ENCODE peak calls at places on chromosomes 6 and 20, in ten cellular contexts. One of them, this sample, is unnamed.

GRCh38 chr6:32807020-32807580 is 9.7 kb downstream of the HLA-DOB start:
- DNase-seq in H1: no peak
- DNase-seq in HCT116: no peak
- DNase-seq in transverse colon: no peak
- DNase-seq in suprapubic skin: no peak
- DNase-seq in GM23338: peak; percentile 50
- DNase-seq in Panc1: no peak
- DNase-seq in HL-60: no peak
- DNase-seq in HepG2: no peak
- DNase-seq in sigmoid colon: no peak
- DNase-seq in this sample: no peak

GRCh38 chr20:20465259-20465658 is 97.4 kb downstream of the INSM1 start:
- DNase-seq in H1: peak; percentile 64
- DNase-seq in HCT116: no peak
- DNase-seq in transverse colon: no peak
- DNase-seq in suprapubic skin: no peak
- DNase-seq in GM23338: peak; percentile 84
- DNase-seq in Panc1: no peak
- DNase-seq in HL-60: no peak
- DNase-seq in HepG2: no peak
- DNase-seq in sigmoid colon: no peak
- DNase-seq in this sample: no peak

GRCh38 chr20:12058201-12058600 is 140.5 kb downstream of the BTBD3 start:
- DNase-seq in H1: no peak
- DNase-seq in HCT116: no peak
- DNase-seq in transverse colon: no peak
- DNase-seq in suprapubic skin: no peak
- DNase-seq in GM23338: no peak
- DNase-seq in Panc1: no peak
- DNase-seq in HL-60: no peak
- DNase-seq in HepG2: no peak
- DNase-seq in sigmoid colon: no peak
- DNase-seq in this sample: no peak

GRCh38 chr20:37190354-37190753 is 11.0 kb upstream of the MROH8 start:
- DNase-seq in H1: no peak
- DNase-seq in HCT116: no peak
- DNase-seq in transverse colon: no peak
- DNase-seq in suprapubic skin: no peak
- DNase-seq in GM23338: no peak
- DNase-seq in Panc1: no peak
- DNase-seq in HL-60: no peak
- DNase-seq in HepG2: no peak
- DNase-seq in sigmoid colon: no peak
- DNase-seq in this sample: no peak

GRCh38 chr6:127484207-127484858 is 25.1 kb upstream of the KIAA0408 start:
- DNase-seq in H1: no peak
- DNase-seq in HCT116: no peak
- DNase-seq in transverse colon: no peak
- DNase-seq in suprapubic skin: no peak
- DNase-seq in GM23338: no peak
- DNase-seq in Panc1: peak; percentile 24
- DNase-seq in HL-60: no peak
- DNase-seq in HepG2: peak; percentile 73
- DNase-seq in sigmoid colon: no peak
- DNase-seq in this sample: no peak

GRCh38 chr6:33746651-33747100 is at the start of gene IP6K3:
- DNase-seq in H1: no peak
- DNase-seq in HCT116: no peak
- DNase-seq in transverse colon: no peak
- DNase-seq in suprapubic skin: no peak
- DNase-seq in GM23338: no peak
- DNase-seq in Panc1: no peak
- DNase-seq in HL-60: no peak
- DNase-seq in HepG2: no peak
- DNase-seq in sigmoid colon: peak; percentile 86
- DNase-seq in this sample: no peak

GRCh38 chr20:33731693-33732165 is at the start of gene ZNF341:
- DNase-seq in H1: peak; percentile 92
- DNase-seq in HCT116: peak; percentile 39
- DNase-seq in transverse colon: peak; percentile 91
- DNase-seq in suprapubic skin: peak; percentile 89
- DNase-seq in GM23338: peak; percentile 91
- DNase-seq in Panc1: no peak
- DNase-seq in HL-60: no peak
- DNase-seq in HepG2: peak; percentile 90
- DNase-seq in sigmoid colon: peak; percentile 93
- DNase-seq in this sample: peak; percentile 69

GRCh38 chr20:35451295-35451694 is 4.1 kb upstream of the CEP250 start:
- DNase-seq in H1: no peak
- DNase-seq in HCT116: no peak
- DNase-seq in transverse colon: no peak
- DNase-seq in suprapubic skin: no peak
- DNase-seq in GM23338: no peak
- DNase-seq in Panc1: no peak
- DNase-seq in HL-60: no peak
- DNase-seq in HepG2: no peak
- DNase-seq in sigmoid colon: no peak
- DNase-seq in this sample: no peak

GRCh38 chr6:148451690-148452089 is 109.1 kb downstream of the SASH1 start:
- DNase-seq in H1: no peak
- DNase-seq in HCT116: no peak
- DNase-seq in transverse colon: peak; percentile 15
- DNase-seq in suprapubic skin: no peak
- DNase-seq in GM23338: no peak
- DNase-seq in Panc1: no peak
- DNase-seq in HL-60: no peak
- DNase-seq in HepG2: no peak
- DNase-seq in sigmoid colon: no peak
- DNase-seq in this sample: no peak

GRCh38 chr20:46070215-46070910 is 19.4 kb downstream of the NCOA5 start:
- DNase-seq in H1: peak; percentile 28
- DNase-seq in HCT116: no peak
- DNase-seq in transverse colon: no peak
- DNase-seq in suprapubic skin: no peak
- DNase-seq in GM23338: no peak
- DNase-seq in Panc1: no peak
- DNase-seq in HL-60: no peak
- DNase-seq in HepG2: no peak
- DNase-seq in sigmoid colon: no peak
- DNase-seq in this sample: no peak

GRCh38 chr6:139256087-139256486 is 35.7 kb downstream of the TXLNB start:
- DNase-seq in H1: no peak
- DNase-seq in HCT116: no peak
- DNase-seq in transverse colon: no peak
- DNase-seq in suprapubic skin: no peak
- DNase-seq in GM23338: no peak
- DNase-seq in Panc1: no peak
- DNase-seq in HL-60: no peak
- DNase-seq in HepG2: no peak
- DNase-seq in sigmoid colon: no peak
- DNase-seq in this sample: no peak

GRCh38 chr6:76840025-76840745 is 623.1 kb downstream of the HTR1B start:
- DNase-seq in H1: no peak
- DNase-seq in HCT116: no peak
- DNase-seq in transverse colon: no peak
- DNase-seq in suprapubic skin: no peak
- DNase-seq in GM23338: no peak
- DNase-seq in Panc1: no peak
- DNase-seq in HL-60: no peak
- DNase-seq in HepG2: no peak
- DNase-seq in sigmoid colon: no peak
- DNase-seq in this sample: no peak

GRCh38 chr20:17014967-17015366 is 211.9 kb upstream of the PCSK2 start:
- DNase-seq in H1: no peak
- DNase-seq in HCT116: no peak
- DNase-seq in transverse colon: no peak
- DNase-seq in suprapubic skin: no peak
- DNase-seq in GM23338: no peak
- DNase-seq in Panc1: no peak
- DNase-seq in HL-60: no peak
- DNase-seq in HepG2: no peak
- DNase-seq in sigmoid colon: no peak
- DNase-seq in this sample: no peak

GRCh38 chr6:131825946-131826345 is 18.1 kb downstream of the ENPP1 start:
- DNase-seq in H1: no peak
- DNase-seq in HCT116: no peak
- DNase-seq in transverse colon: no peak
- DNase-seq in suprapubic skin: no peak
- DNase-seq in GM23338: no peak
- DNase-seq in Panc1: no peak
- DNase-seq in HL-60: no peak
- DNase-seq in HepG2: peak; percentile 88
- DNase-seq in sigmoid colon: no peak
- DNase-seq in this sample: no peak
- TF ChIP-seq POLR2AphosphoS5 in H1: no peak
- TF ChIP-seq POLR2AphosphoS5 in HCT116: no peak
- TF ChIP-seq POLR2AphosphoS5 in transverse colon: no peak
- TF ChIP-seq POLR2AphosphoS5 in suprapubic skin: no peak
- TF ChIP-seq POLR2AphosphoS5 in GM23338: no peak
- TF ChIP-seq POLR2AphosphoS5 in Panc1: no peak
- TF ChIP-seq POLR2AphosphoS5 in HL-60: no peak
- TF ChIP-seq POLR2AphosphoS5 in HepG2: no peak
- TF ChIP-seq POLR2AphosphoS5 in sigmoid colon: no peak
- TF ChIP-seq POLR2AphosphoS5 in this sample: no peak

DNA sequence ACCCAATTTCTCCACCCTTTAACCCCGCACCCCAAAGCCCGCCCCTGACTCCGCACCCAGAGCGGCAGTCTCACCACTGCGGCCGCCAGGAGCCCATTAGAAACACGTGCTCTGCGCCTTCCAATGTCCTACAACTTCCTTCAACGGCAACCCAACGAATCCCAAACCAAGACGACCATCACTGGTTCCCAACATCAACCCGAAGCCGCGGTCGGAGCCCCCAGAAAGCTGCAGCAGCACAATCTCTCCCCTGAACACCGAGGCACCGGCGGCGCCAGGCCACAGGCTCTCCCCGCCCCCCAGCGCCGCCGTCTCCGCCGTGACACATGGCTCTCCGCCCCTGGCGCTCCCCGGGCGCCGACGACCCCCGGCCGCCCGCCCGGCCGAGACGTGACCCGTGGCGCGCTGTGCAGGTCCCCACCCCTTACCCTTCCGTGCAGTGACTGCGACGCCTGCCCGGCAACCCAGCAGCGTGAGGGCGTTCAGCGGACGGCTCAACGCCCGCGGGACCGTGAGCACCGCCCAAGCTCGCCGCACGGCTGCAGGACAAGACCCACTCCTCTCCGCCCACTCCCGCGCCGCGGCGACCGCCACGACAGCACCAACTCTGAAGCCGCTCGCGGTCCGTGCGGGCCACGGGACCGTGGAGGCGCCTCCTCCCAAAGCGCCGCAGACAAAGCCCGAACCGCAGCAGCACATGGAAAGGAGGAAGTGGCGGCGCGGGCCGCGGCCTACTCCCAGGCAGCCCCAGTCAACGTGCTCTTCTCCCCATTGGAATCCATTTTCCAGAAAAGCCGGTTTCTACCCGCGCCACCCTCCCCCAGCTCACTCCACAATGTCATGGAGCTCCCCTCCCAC is 541 bp downstream of the SYNCRIP start:
- DNase-seq in H1: no peak
- DNase-seq in HCT116: no peak
- DNase-seq in transverse colon: peak; percentile 54
- DNase-seq in suprapubic skin: peak; percentile 85
- DNase-seq in GM23338: peak; percentile 68
- DNase-seq in Panc1: no peak
- DNase-seq in HL-60: no peak
- DNase-seq in HepG2: peak; percentile 35
- DNase-seq in sigmoid colon: peak; percentile 79
- DNase-seq in this sample: peak; percentile 13
- TF ChIP-seq POLR2AphosphoS5 in H1: peak; percentile 12
- TF ChIP-seq POLR2AphosphoS5 in HCT116: no peak
- TF ChIP-seq POLR2AphosphoS5 in transverse colon: no peak
- TF ChIP-seq POLR2AphosphoS5 in suprapubic skin: no peak
- TF ChIP-seq POLR2AphosphoS5 in GM23338: no peak
- TF ChIP-seq POLR2AphosphoS5 in Panc1: no peak
- TF ChIP-seq POLR2AphosphoS5 in HL-60: no peak
- TF ChIP-seq POLR2AphosphoS5 in HepG2: no peak
- TF ChIP-seq POLR2AphosphoS5 in sigmoid colon: no peak
- TF ChIP-seq POLR2AphosphoS5 in this sample: no peak

DNA sequence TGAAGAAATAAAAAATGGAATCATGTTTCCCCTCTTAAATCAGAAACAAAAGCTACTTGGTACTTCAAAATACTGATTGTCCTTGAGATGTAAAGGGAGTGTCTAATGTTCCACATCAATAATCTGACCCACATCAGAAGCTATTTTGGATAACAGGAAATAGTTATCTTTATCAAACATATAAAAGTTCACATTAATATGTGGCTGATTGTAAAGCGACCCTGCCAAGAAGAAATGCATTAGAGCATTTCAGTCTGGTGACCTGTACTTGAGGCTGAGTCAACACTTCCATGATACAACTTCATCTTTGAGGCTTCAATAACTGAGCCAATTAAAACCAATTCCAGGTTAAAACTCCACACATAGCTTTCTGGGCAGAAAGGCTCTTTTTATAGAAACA is 31.8 kb downstream of the SYNE1 start:
- DNase-seq in H1: no peak
- DNase-seq in HCT116: no peak
- DNase-seq in transverse colon: no peak
- DNase-seq in suprapubic skin: no peak
- DNase-seq in GM23338: no peak
- DNase-seq in Panc1: no peak
- DNase-seq in HL-60: no peak
- DNase-seq in HepG2: no peak
- DNase-seq in sigmoid colon: no peak
- DNase-seq in this sample: no peak
- TF ChIP-seq POLR2AphosphoS5 in H1: no peak
- TF ChIP-seq POLR2AphosphoS5 in HCT116: no peak
- TF ChIP-seq POLR2AphosphoS5 in transverse colon: no peak
- TF ChIP-seq POLR2AphosphoS5 in suprapubic skin: no peak
- TF ChIP-seq POLR2AphosphoS5 in GM23338: no peak
- TF ChIP-seq POLR2AphosphoS5 in Panc1: no peak
- TF ChIP-seq POLR2AphosphoS5 in HL-60: no peak
- TF ChIP-seq POLR2AphosphoS5 in HepG2: no peak
- TF ChIP-seq POLR2AphosphoS5 in sigmoid colon: no peak
- TF ChIP-seq POLR2AphosphoS5 in this sample: no peak

DNA sequence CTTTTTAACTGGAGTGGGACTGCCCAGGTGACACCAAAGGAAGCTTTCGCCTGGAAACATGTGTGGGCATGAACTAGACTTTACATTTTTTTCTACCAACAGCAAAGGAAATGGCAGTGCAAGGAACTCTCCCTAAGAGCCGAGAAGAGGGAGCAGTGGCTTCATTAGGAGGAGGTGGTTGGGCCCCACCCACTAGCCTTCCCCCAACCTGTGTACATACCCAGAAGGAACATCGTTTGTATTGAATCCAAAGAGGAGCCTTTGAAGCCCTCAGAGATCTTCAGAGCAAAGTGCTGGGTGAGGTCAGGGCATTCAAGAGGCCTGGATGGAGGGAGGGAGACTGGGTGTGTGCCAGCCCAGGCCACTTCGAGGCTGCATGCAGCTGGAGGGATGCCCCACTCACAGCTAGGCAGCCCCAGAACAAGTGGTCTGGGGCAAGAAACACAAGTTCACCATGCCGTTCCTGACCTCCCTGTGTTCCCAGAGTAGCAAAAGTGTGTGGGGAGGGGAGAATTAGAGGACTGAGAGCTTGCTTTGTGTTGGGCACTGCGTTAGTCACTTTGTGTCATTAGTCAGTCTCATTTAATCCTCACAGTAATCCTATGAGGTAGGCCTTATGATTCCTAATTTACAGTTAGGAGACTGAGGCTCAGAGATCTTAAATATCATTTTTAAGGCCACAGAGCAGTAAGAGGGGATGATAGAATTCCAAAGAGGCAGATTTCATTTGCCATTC is 191.6 kb upstream of the SUPT3H start:
- DNase-seq in H1: no peak
- DNase-seq in HCT116: no peak
- DNase-seq in transverse colon: no peak
- DNase-seq in suprapubic skin: no peak
- DNase-seq in GM23338: no peak
- DNase-seq in Panc1: no peak
- DNase-seq in HL-60: no peak
- DNase-seq in HepG2: no peak
- DNase-seq in sigmoid colon: no peak
- DNase-seq in this sample: no peak
- TF ChIP-seq POLR2AphosphoS5 in H1: no peak
- TF ChIP-seq POLR2AphosphoS5 in HCT116: no peak
- TF ChIP-seq POLR2AphosphoS5 in transverse colon: no peak
- TF ChIP-seq POLR2AphosphoS5 in suprapubic skin: no peak
- TF ChIP-seq POLR2AphosphoS5 in GM23338: no peak
- TF ChIP-seq POLR2AphosphoS5 in Panc1: no peak
- TF ChIP-seq POLR2AphosphoS5 in HL-60: no peak
- TF ChIP-seq POLR2AphosphoS5 in HepG2: no peak
- TF ChIP-seq POLR2AphosphoS5 in sigmoid colon: no peak
- TF ChIP-seq POLR2AphosphoS5 in this sample: no peak